ENCODE peak calls at places on chromosomes 6 and 20, in nine cellular contexts. A, T, L, N, Y, Z, D, U and S are unnamed samples.

GRCh38 chr20:41135187-41135887 is 2.0 kb upstream of the PLCG1 start:
- DNase-seq in T (no peak), N (peak; percentile 82), L (no peak), Y (peak; percentile 41), D (peak; percentile 35), Z (peak; percentile 72), A (peak; percentile 59), U (peak; percentile 74), S (peak; percentile 63)

GRCh38 chr6:153058291-153058690 is 55.8 kb upstream of the MTRF1L start:
- DNase-seq in Z (no peak), U (no peak), T (no peak), D (no peak), N (no peak), A (no peak), L (no peak), Y (peak; percentile 12), S (no peak)

GRCh38 chr20:19786311-19786710 is 28.3 kb downstream of the RIN2 start:
- DNase-seq in A (peak; percentile 74), N (peak; percentile 59), Z (no peak), T (no peak), D (peak; percentile 5), Y (peak; percentile 90), U (peak; percentile 44), L (peak; percentile 70), S (peak; percentile 30)

GRCh38 chr6:12270551-12271228 is 19.5 kb upstream of the EDN1 start:
- DNase-seq in U (no peak), N (no peak), L (no peak), A (no peak), T (no peak), D (no peak), Z (no peak), Y (no peak), S (peak; percentile 68)

GRCh38 chr6:15266423-15266996 is 20.6 kb downstream of the JARID2 start:
- DNase-seq in L (no peak), T (no peak), N (no peak), A (no peak), Y (no peak), U (no peak), Z (no peak), D (peak; percentile 75), S (no peak)

GRCh38 chr6:41278699-41279405 is 7.6 kb downstream of the TREM1 start:
- DNase-seq in D (peak; percentile 88), T (no peak), L (peak; percentile 56), A (peak; percentile 29), Y (peak; percentile 54), N (peak; percentile 81), Z (peak; percentile 25), U (peak; percentile 83), S (peak; percentile 55)

GRCh38 chr6:22149501-22150490 is 147.0 kb downstream of the PRL start:
- DNase-seq in D (no peak), T (no peak), N (no peak), Y (no peak), A (no peak), L (no peak), Z (no peak), U (peak; percentile 19), S (no peak)

GRCh38 chr6:19837511-19838441 is 606 bp downstream of the ID4 start:
- DNase-seq in A (peak; percentile 51), U (peak; percentile 87), N (no peak), D (no peak), Z (peak; percentile 11), L (peak; percentile 27), T (no peak), Y (peak; percentile 78), S (peak; percentile 17)

GRCh38 chr6:90787411-90787810 is 200.5 kb upstream of the MAP3K7 start:
- DNase-seq in U (no peak), A (no peak), Z (no peak), Y (no peak), T (no peak), D (no peak), N (no peak), L (no peak), S (no peak)

GRCh38 chr6:108133594-108134179 is 32.1 kb upstream of the NR2E1 start:
- DNase-seq in Z (peak; percentile 58), N (peak; percentile 73), A (peak; percentile 80), D (no peak), U (peak; percentile 97), L (peak; percentile 57), Y (peak; percentile 87), T (no peak), S (peak; percentile 81)

GRCh38 chr6:138970856-138971425 is 17.1 kb downstream of the REPS1 start:
- DNase-seq in T (no peak), L (no peak), D (no peak), A (no peak), Y (peak; percentile 97), N (no peak), Z (no peak), U (no peak), S (peak; percentile 32)

GRCh38 chr6:113776998-113777397 is 80.1 kb upstream of the MARCKS start:
- DNase-seq in Z (no peak), L (no peak), A (no peak), T (no peak), U (peak; percentile 86), N (no peak), D (no peak), Y (no peak), S (no peak)

GRCh38 chr6:68333444-68333843 is 301.6 kb upstream of the ADGRB3 start:
- DNase-seq in A (no peak), N (no peak), T (no peak), Y (no peak), L (no peak), Z (no peak), D (no peak), U (no peak), S (no peak)

GRCh38 chr20:56826306-56826970 is 197.3 kb downstream of the TFAP2C start:
- DNase-seq in T (no peak), U (no peak), Y (peak; percentile 84), N (no peak), A (no peak), D (no peak), L (no peak), Z (no peak), S (no peak)

GRCh38 chr6:80197474-80197873 is 91.0 kb downstream of the BCKDHB start:
- DNase-seq in Z (no peak), U (no peak), N (no peak), T (no peak), L (peak; percentile 27), A (no peak), Y (peak; percentile 67), D (no peak), S (peak; percentile 22)

DNA sequence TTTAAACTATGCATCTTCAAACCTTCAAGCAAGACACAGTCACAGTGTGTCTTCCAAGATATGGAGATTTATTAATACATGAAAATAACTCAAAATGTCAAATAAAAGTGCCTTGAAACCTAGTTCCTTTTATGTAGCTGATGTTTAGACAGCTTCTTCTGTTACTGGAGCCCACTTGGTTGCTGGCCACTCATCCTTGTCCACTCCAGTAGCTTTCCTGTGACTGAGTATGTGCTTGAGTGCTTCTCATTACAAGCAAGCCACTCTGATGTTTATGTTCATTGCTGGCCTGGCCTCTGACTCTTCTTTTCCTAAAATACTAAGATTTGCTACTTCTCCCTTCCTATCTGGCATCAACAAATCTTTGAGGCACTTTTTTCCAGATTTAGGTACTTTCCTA is 545.2 kb upstream of the MAN1A1 start:
- DNase-seq in L (no peak), N (no peak), T (no peak), Y (no peak), Z (no peak), D (no peak), A (no peak), U (no peak), S (no peak)
- H3K27ac ChIP-seq in L (no peak overlapping the region), N (no peak overlapping the region), T (no peak overlapping the region), Y (no peak overlapping the region), Z (no peak overlapping the region), D (no peak overlapping the region), A (no peak overlapping the region), U (no peak overlapping the region), S (no peak overlapping the region)

DNA sequence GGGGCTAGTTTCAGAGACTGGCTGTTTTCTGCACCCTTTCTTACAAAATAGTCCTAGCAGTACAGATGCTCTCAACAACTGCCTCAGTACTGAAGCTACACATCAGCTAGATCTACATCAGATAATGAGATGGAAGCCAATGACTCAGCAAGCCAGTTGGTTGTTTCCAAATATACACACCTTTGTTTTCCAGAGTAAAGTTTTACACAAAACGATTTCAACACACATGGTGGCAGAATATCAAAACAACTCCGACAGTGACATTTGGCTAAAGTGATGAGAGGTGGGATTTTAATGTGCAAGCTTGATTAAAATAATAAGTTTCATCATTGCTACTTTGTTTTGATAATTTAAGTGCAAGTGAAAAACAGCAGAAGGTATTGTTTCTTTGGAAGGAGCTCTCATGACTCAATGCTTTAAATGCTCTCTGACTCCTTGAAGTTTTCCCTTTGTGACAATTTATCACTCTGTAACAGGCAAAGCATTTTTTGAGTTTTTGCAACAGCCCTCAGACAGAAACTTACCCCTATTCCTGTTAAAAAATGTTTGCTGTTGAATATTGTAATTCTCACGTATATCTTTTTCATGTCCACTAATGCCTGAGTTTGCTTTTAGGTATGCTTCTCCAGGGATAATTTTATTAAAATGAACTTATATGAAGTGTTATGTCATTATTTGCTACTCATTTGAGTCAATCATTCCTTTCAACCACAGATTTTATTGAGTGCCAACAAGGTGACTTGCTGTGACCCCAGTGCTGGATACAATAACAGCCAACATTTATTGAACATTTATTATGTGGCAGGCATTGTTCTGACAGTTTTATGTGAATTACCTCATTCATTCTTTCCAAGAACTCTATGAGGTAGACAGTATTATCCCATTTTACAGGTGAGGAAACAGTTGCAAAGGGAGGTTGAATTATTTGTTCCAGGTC is 882.0 kb downstream of the TFAP2A start:
- DNase-seq in U (no peak), Y (peak; percentile 64), N (no peak), D (no peak), Z (no peak), A (peak; percentile 26), T (no peak), L (no peak), S (no peak)
- H3K27ac ChIP-seq in U (no peak overlapping the region), Y (peak overlapping the region; percentile 13), N (no peak overlapping the region), D (no peak overlapping the region), Z (peak overlapping the region; percentile 17), A (peak overlapping the region; percentile 67), T (no peak overlapping the region), L (no peak overlapping the region), S (no peak overlapping the region)

GRCh38 chr6:29631860-29632731 is 887 bp downstream of the GABBR1 start:
- DNase-seq in Z (peak; percentile 21), A (peak; percentile 77), U (peak; percentile 78), Y (peak; percentile 58), D (no peak), L (peak; percentile 69), T (no peak), N (peak; percentile 84), S (no peak)
- H3K27ac ChIP-seq in Z (peak overlapping the region; percentile 98), A (no peak overlapping the region), U (peak overlapping the region; percentile 2), Y (no peak overlapping the region), D (no peak overlapping the region), L (no peak overlapping the region), T (no peak overlapping the region), N (peak overlapping the region; percentile 83), S (no peak overlapping the region)

GRCh38 chr6:147099974-147100373 is 104.2 kb upstream of the STXBP5 start:
- DNase-seq in T (no peak), D (no peak), L (no peak), A (no peak), Y (peak; percentile 61), N (no peak), Z (no peak), U (no peak), S (no peak)

GRCh38 chr6:147095316-147095715 is 108.9 kb upstream of the STXBP5 start:
- DNase-seq in Z (no peak), T (no peak), U (no peak), D (no peak), Y (no peak), L (no peak), A (no peak), N (no peak), S (peak; percentile 10)
- H3K27ac ChIP-seq in Z (no peak overlapping the region), T (no peak overlapping the region), U (no peak overlapping the region), D (no peak overlapping the region), Y (no peak overlapping the region), L (no peak overlapping the region), A (no peak overlapping the region), N (no peak overlapping the region), S (no peak overlapping the region)